ENCODE peak calls at places on chromosomes 3 and 15, in four cellular contexts. H, M, T and N are unnamed samples.

GRCh38 chr3:94612631-94613030 is 549.8 kb downstream of the NSUN3 start:
- DNase-seq in T (no peak), H (no peak), M (no peak), N (no peak)

GRCh38 chr3:152558386-152558785 is 276.5 kb upstream of the P2RY1 start:
- DNase-seq in T (no peak), H (no peak), M (no peak), N (no peak)

GRCh38 chr15:45522931-45523331 is 376 bp upstream of the SLC30A4 start:
- DNase-seq in H (no peak), M (no peak), T (no peak), N (no peak)

GRCh38 chr3:71846189-71846588 is 61.2 kb upstream of the PROK2 start:
- DNase-seq in H (no peak), M (peak; percentile 6), T (no peak), N (no peak)

GRCh38 chr3:16102905-16103364 is 71.5 kb upstream of the GALNT15 start:
- DNase-seq in T (no peak), H (peak; percentile 66), M (no peak), N (no peak)

GRCh38 chr3:193168911-193169310 is 72.1 kb upstream of the PLAAT1 start:
- DNase-seq in T (no peak), M (no peak), H (no peak), N (no peak)

GRCh38 chr3:116929534-116930222 is 220.1 kb downstream of the TUSC7 start:
- DNase-seq in M (no peak), T (no peak), H (no peak), N (no peak)

GRCh38 chr3:173098959-173099358 is 42.1 kb downstream of the SPATA16 start:
- DNase-seq in M (no peak), H (no peak), T (no peak), N (no peak)

GRCh38 chr3:179852117-179852886 is 184.4 kb downstream of the PEX5L start:
- DNase-seq in M (peak; percentile 11), H (peak; percentile 10), T (no peak), N (peak; percentile 3)

GRCh38 chr15:77002954-77003912 is 8.3 kb downstream of the PSTPIP1 start:
- DNase-seq in H (no peak), T (peak; percentile 77), M (no peak), N (no peak)

GRCh38 chr15:94411279-94411678 is 179.9 kb downstream of the MCTP2 start:
- DNase-seq in H (no peak), T (no peak), M (no peak), N (no peak)

GRCh38 chr3:183878071-183878470 is 6.6 kb downstream of the PARL start:
- DNase-seq in H (no peak), T (no peak), M (peak; percentile 45), N (no peak)

GRCh38 chr3:128760881-128761280 is 34.9 kb downstream of the RAB7A start:
- DNase-seq in H (no peak), T (no peak), M (no peak), N (no peak)

GRCh38 chr3:197499427-197499826 is 56.3 kb downstream of the BDH1 start:
- DNase-seq in M (peak; percentile 41), T (no peak), H (peak; percentile 77), N (peak; percentile 86)

GRCh38 chr3:9754678-9755077 is 4.9 kb downstream of the OGG1 start:
- DNase-seq in H (no peak), M (no peak), T (no peak), N (no peak)

GRCh38 chr3:129768728-129769127 is 124.8 kb downstream of the TMCC1 start:
- DNase-seq in M (peak; percentile 11), T (no peak), H (no peak), N (no peak)

GRCh38 chr3:11553436-11554235 is 90.1 kb downstream of the VGLL4 start:
- DNase-seq in M (no peak), T (no peak), H (no peak), N (no peak)

GRCh38 chr15:58467121-58467721 is 35.4 kb downstream of the LIPC start:
- DNase-seq in T (no peak), M (no peak), H (peak; percentile 83), N (no peak)

GRCh38 chr3:23884481-23884880 is 32.3 kb downstream of the NKIRAS1 start:
- DNase-seq in H (no peak), T (no peak), M (peak; percentile 41), N (peak; percentile 38)

GRCh38 chr3:10620833-10621082 is 115.4 kb upstream of the ATP2B2 start:
- DNase-seq in H (no peak), T (no peak), M (no peak), N (no peak)

GRCh38 chr15:44550256-44550655 is 13.3 kb downstream of the EIF3J start:
- DNase-seq in H (no peak), T (no peak), M (no peak), N (peak; percentile 52)

GRCh38 chr3:139289866-139290524 is 53.8 kb upstream of the MRPS22 start:
- DNase-seq in T (no peak), H (no peak), M (no peak), N (no peak)
- TF ChIP-seq HDAC2 in T (no peak), H (no peak), M (no peak), N (no peak)

DNA sequence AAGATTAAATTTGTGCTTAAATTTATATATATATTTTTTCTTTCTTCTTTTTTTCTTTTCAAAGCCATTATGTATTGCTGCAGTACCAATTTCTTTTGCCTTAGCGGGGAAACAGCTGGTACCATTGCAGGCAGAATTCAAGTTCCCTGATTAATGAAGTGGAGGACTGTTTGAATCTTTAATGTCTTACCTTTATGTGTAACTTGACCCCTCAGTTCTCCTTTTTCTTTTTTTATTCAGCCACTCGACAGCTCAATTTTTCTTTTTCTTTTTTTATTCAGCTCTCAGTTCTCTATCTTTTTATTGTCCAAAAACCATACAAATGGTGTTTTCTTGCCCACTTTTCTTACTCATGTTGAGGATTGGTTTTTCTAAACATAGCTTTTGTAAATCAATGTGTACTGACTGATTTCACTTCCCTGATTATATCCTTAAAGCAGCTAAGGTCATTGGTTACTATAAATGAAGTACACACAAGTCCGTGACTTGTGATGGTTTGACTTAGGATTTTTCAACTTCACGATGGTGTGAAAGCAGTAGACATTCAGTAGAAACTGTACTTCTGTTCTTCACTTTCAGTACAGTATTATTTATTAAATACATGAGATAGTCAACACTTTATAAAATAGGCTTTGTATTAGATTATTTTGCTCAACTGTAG is 22.8 kb downstream of the ATP2C1 start:
- DNase-seq in H (no peak), T (no peak), M (no peak), N (no peak)
- TF ChIP-seq POLR2AphosphoS2 in H (no peak), T (no peak), M (no peak), N (no peak)

DNA sequence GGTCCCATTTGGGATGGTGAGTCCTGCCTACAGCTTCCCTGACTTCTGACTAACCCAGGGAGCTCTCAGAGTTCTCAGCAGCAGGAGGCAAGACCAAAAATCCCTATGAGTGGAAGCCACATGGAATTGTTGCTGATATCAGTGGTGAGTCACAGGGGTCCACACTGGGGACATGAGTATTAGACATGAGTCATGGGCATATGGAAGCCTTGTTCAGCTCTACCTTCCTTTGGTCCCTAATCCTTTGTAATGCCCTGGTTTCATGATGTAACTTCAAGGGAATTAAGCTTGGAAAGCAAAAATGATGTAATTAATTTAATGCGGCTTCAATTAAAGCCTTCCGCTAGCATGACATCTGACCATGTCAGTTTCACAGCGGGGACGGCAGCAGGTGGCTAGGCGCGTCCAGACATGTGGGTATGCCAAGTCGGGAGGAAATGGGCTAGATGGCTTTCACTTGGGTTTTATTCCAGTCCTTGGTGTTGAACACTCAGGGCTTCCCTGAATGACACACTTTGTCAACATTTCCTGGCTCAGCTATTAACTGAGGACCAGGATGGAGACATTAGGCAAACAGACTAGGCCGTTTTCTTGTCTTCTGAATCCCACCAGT is 176.1 kb upstream of the RGMA start:
- DNase-seq in T (no peak), H (peak; percentile 3), M (no peak), N (no peak)
- TF ChIP-seq HDAC2 in T (no peak), H (no peak), M (no peak), N (no peak)

GRCh38 chr3:25558106-25558505 is 106.6 kb downstream of the TOP2B start:
- DNase-seq in M (no peak), H (no peak), T (no peak), N (no peak)
- TF ChIP-seq POLR2AphosphoS2 in M (no peak), H (no peak), T (no peak), N (no peak)

GRCh38 chr3:90015688-90016356 is 908.4 kb downstream of the EPHA3 start:
- DNase-seq in M (no peak), T (no peak), H (no peak), N (no peak)
- TF ChIP-seq HDAC2 in M (no peak), T (no peak), H (no peak), N (no peak)

GRCh38 chr15:51844747-51845426 is 15.4 kb downstream of the TMOD3 start:
- DNase-seq in H (no peak), T (no peak), M (no peak), N (peak; percentile 32)

GRCh38 chr15:51846066-51846462 is 16.6 kb downstream of the TMOD3 start:
- DNase-seq in T (no peak), M (no peak), H (no peak), N (peak; percentile 48)

GRCh38 chr15:51849866-51850265 is 20.4 kb downstream of the TMOD3 start:
- DNase-seq in M (no peak), H (no peak), T (no peak), N (no peak)

GRCh38 chr15:51848811-51849210 is 19.4 kb downstream of the TMOD3 start:
- DNase-seq in M (no peak), T (no peak), H (no peak), N (no peak)

GRCh38 chr15:51846463-51847230 is 17.2 kb downstream of the TMOD3 start:
- DNase-seq in T (no peak), H (no peak), M (peak; percentile 68), N (no peak)
- TF ChIP-seq POLR2AphosphoS2 in T (no peak), H (no peak), M (no peak), N (no peak)

GRCh38 chr3:141362736-141363135 is 5.6 kb upstream of the ZBTB38 start:
- DNase-seq in T (no peak), M (no peak), H (no peak), N (no peak)

GRCh38 chr3:141365206-141365605 is 3.1 kb upstream of the ZBTB38 start:
- DNase-seq in T (no peak), H (no peak), M (no peak), N (no peak)

GRCh38 chr3:141366285-141367037 is 1.8 kb upstream of the ZBTB38 start:
- DNase-seq in H (peak; percentile 49), M (peak; percentile 70), T (no peak), N (peak; percentile 89)

GRCh38 chr3:141355242-141355641 is 13.1 kb upstream of the ZBTB38 start:
- DNase-seq in T (no peak), H (no peak), M (no peak), N (no peak)

DNA sequence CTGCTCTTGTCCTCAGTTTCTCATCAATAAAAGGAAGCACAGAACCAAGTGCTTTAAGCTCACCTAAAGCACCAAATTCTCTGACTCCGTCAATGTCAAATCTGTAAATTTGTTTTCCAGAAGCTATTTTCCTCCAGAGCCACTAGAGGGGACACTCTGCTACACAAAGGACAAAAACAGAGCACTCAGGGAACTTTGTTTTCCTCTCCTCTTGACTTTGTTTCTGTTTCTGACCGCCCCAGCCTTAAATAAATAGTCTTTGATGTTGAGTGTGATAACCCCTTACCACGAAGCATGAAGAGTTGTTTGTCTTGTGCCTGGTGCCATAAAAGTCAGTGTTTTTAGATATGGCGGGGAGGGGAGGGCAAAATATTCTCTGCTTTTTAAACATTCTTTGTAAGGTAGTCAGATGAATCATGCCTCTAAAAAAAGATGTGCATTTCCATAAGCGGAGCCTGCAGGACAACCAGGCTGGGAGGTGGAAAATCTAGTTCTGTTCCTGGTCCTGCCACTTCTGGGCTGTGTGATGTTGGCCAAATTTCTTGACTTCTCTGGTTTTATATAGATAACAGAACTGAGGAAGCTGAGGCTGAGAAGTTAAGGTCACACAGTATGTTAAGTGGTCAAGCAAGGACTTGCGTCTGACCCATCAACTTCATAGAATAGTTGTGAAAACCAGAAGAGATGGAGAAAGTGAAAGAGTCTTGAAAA is 7.3 kb upstream of the ZBTB38 start:
- DNase-seq in H (peak; percentile 98), T (no peak), M (peak; percentile 78), N (peak; percentile 86)
- TF ChIP-seq HDAC2 in H (peak; percentile 90), T (peak; percentile 45), M (peak; percentile 88), N (peak; percentile 92)